ENCODE peak calls at places on chromosome 5, in five cellular contexts. U is H9, B is H1, N is A549, S is mucosa of descending colon. Q is an unnamed sample. For H3K9me3, the result is how much of the 10 kb centered on the place peaks cover.

GRCh38 chr5:147339313-147339712 is 104.5 kb downstream of the STK32A start:
- DNase-seq in N (no peak), U (no peak), B (no peak), S (no peak), Q (no peak)

GRCh38 chr5:93800988-93801811 is 59.8 kb upstream of the POU5F2 start:
- DNase-seq in B (no peak), N (no peak), S (no peak), U (no peak), Q (no peak)

GRCh38 chr5:150155258-150156032 is at the start of gene PDGFRB:
- DNase-seq in B (no peak), U (peak), S (peak), N (no peak), Q (no peak)

GRCh38 chr5:164013077-164013670 is 507.8 kb downstream of the MAT2B start:
- DNase-seq in B (peak), S (no peak), U (peak), N (peak), Q (no peak)

GRCh38 chr5:151686673-151687378 is at the start of gene SPARC:
- DNase-seq in N (no peak), B (peak), U (peak), S (peak), Q (no peak)

GRCh38 chr5:122656107-122656506 is 118.8 kb upstream of the SNX2 start:
- DNase-seq in S (no peak), B (no peak), N (no peak), U (no peak), Q (no peak)

GRCh38 chr5:92147263-92147662 is 764.1 kb upstream of the ARRDC3 start:
- DNase-seq in U (no peak), N (no peak), B (no peak), S (no peak), Q (no peak)

GRCh38 chr5:40791715-40792139 is 6.4 kb downstream of the PRKAA1 start:
- DNase-seq in N (no peak), B (no peak), S (no peak), U (no peak), Q (no peak)

GRCh38 chr5:133686566-133686965 is 74.2 kb upstream of the FSTL4 start:
- DNase-seq in N (no peak), S (no peak), U (no peak), B (no peak), Q (no peak)

GRCh38 chr5:78016831-78017529 is 240.8 kb upstream of the TBCA start:
- DNase-seq in N (no peak), S (no peak), B (no peak), U (no peak), Q (no peak)

GRCh38 chr5:168726342-168726741 is 147.2 kb upstream of the PANK3 start:
- DNase-seq in U (no peak), B (no peak), N (no peak), S (no peak), Q (no peak)

GRCh38 chr5:172319708-172320441 is 36.3 kb upstream of the UBTD2 start:
- DNase-seq in B (no peak), U (no peak), S (no peak), N (no peak), Q (no peak)

GRCh38 chr5:115098041-115098702 is 71.5 kb downstream of the TRIM36 start:
- DNase-seq in U (no peak), B (no peak), N (peak), S (no peak), Q (no peak)

GRCh38 chr5:180127682-180128670 is 56.4 kb upstream of the RNF130 start:
- DNase-seq in N (no peak), S (peak), U (peak), B (no peak), Q (no peak)

GRCh38 chr5:95919658-95920057 is 42.0 kb downstream of the ELL2 start:
- DNase-seq in N (no peak), U (no peak), B (no peak), S (no peak), Q (no peak)

GRCh38 chr5:180494510-180495181 is 467 bp downstream of the CNOT6 start:
- DNase-seq in S (peak), N (peak), B (no peak), U (peak), Q (peak)

GRCh38 chr5:134902071-134902801 is 2.7 kb upstream of the PCBD2 start:
- DNase-seq in N (no peak), B (no peak), S (no peak), U (no peak), Q (no peak)

GRCh38 chr5:21398511-21398910 is 1410.5 kb upstream of the CDH18 start:
- DNase-seq in B (no peak), S (no peak), N (no peak), U (no peak), Q (no peak)

GRCh38 chr5:114325552-114325951 is 36.3 kb upstream of the KCNN2 start:
- DNase-seq in N (no peak), U (no peak), S (no peak), B (no peak), Q (no peak)

GRCh38 chr5:153818626-153819025 is 220.1 kb downstream of the FAM114A2 start:
- DNase-seq in B (no peak), S (no peak), N (no peak), U (no peak), Q (no peak)

GRCh38 chr5:41857989-41858388 is 12.2 kb downstream of the OXCT1 start:
- DNase-seq in U (no peak), S (no peak), B (no peak), N (no peak), Q (no peak)

GRCh38 chr5:113050606-113051391 is 74.2 kb downstream of the DCP2 start:
- DNase-seq in N (no peak), B (no peak), U (no peak), S (no peak), Q (no peak)

GRCh38 chr5:109880907-109881685 is 191.4 kb downstream of the MAN2A1 start:
- DNase-seq in B (no peak), N (no peak), S (no peak), U (no peak), Q (no peak)

GRCh38 chr5:153744751-153745150 is 254.3 kb downstream of the GRIA1 start:
- DNase-seq in B (no peak), S (no peak), N (no peak), U (no peak), Q (no peak)

GRCh38 chr5:181241393-181241975 is 2.2 kb downstream of the RACK1 start:
- DNase-seq in B (no peak), U (no peak), S (peak), N (no peak), Q (no peak)

GRCh38 chr5:15774632-15775031 is 274.7 kb downstream of the FBXL7 start:
- DNase-seq in S (no peak), B (no peak), N (no peak), U (no peak), Q (no peak)

GRCh38 chr5:135678640-135679268 is 100.0 kb upstream of the CXCL14 start:
- DNase-seq in B (no peak), N (no peak), S (no peak), U (no peak), Q (no peak)

GRCh38 chr5:139814191-139814601 is 18.6 kb downstream of the PSD2 start:
- DNase-seq in U (no peak), S (peak), B (no peak), N (no peak), Q (no peak)

GRCh38 chr5:117657591-117657990 is 1083.0 kb upstream of the SEMA6A start:
- DNase-seq in B (no peak), N (no peak), S (no peak), U (no peak), Q (no peak)

GRCh38 chr5:137342764-137343163 is 156.4 kb downstream of the SPOCK1 start:
- DNase-seq in S (no peak), N (no peak), B (no peak), U (no peak), Q (no peak)

GRCh38 chr5:94431696-94432095 is 186.7 kb downstream of the KIAA0825 start:
- DNase-seq in B (no peak), S (no peak), N (no peak), U (no peak), Q (no peak)

GRCh38 chr5:16544607-16545374 is 72.0 kb downstream of the RETREG1 start:
- DNase-seq in N (no peak), U (no peak), S (no peak), B (no peak), Q (no peak)

GRCh38 chr5:35745193-35745592 is 111.5 kb upstream of the IL7R start:
- DNase-seq in U (no peak), N (no peak), S (no peak), B (no peak), Q (no peak)

GRCh38 chr5:153458266-153458665 is 32.2 kb upstream of the GRIA1 start:
- DNase-seq in N (no peak), S (no peak), U (no peak), B (no peak), Q (no peak)

GRCh38 chr5:1474183-1474839 is 29.1 kb upstream of the SLC6A3 start:
- DNase-seq in B (no peak), N (no peak), S (peak), U (no peak), Q (peak)

GRCh38 chr5:148011407-148012124 is 52.2 kb upstream of the SPINK5 start:
- DNase-seq in N (no peak), U (no peak), S (no peak), B (no peak), Q (no peak)

GRCh38 chr5:136020383-136021015 is 8.3 kb upstream of the TGFBI start:
- DNase-seq in N (peak), B (no peak), S (no peak), U (no peak), Q (no peak)

GRCh38 chr5:120446896-120447295 is 17.2 kb upstream of the PRR16 start:
- DNase-seq in S (no peak), U (no peak), N (no peak), B (no peak), Q (no peak)

GRCh38 chr5:160960592-160960991 is 108.6 kb upstream of the ATP10B start:
- DNase-seq in U (no peak), B (no peak), S (no peak), N (no peak), Q (no peak)

GRCh38 chr5:50299896-50300295 is 141.2 kb downstream of the EMB start:
- DNase-seq in U (no peak), B (no peak), N (no peak), S (no peak), Q (no peak)
- H3K9me3 ChIP-seq in U (under half), B (under half), N (under half), S (under half), Q (under half)

GRCh38 chr5:128850049-128850448 is 115.2 kb upstream of the SLC27A6 start:
- DNase-seq in B (no peak), N (no peak), U (no peak), S (no peak), Q (no peak)
- H3K9me3 ChIP-seq in B (under half), N (under half), U (under half), S (under half), Q (under half)

DNA sequence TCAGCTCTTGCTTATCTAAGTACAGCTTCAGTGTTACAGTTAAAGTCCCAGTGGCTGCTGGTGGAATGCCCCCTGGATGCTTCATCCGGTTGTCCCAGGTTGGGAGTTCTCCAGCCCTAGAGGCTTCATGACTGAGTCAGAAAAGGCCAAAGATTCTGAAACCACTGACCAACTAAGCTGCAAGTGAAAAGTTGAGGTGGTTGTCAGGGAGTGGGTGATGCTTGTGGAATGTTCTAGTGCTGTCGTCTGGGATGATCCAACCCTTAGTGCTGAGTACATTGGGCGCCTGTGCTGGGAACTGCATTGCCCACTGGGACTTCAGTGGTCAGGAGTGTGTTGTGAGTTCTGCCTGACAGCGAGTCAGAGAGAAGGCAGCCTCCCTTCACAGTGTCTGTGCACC is 57.3 kb downstream of the MTRR start:
- DNase-seq in B (no peak), S (no peak), N (no peak), U (no peak), Q (no peak)
- H3K9me3 ChIP-seq in B (under half), S (under half), N (under half), U (under half), Q (under half)

DNA sequence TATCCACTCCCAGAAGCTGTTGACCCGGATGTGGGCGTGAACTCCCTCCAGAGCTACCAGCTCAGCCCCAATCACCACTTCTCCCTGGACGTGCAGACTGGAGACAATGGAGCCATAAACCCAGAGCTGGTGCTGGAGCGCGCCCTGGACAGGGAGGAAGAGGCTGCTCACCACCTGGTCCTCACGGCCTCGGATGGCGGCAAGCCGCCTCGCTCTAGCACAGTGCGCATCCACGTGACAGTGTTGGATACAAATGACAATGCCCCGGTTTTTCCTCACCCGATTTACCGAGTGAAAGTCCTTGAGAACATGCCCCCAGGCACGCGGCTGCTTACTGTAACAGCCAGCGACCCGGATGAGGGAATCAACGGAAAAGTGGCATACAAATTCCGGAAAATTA is 834 bp downstream of the PCDHGA8 start:
- DNase-seq in S (no peak), N (no peak), B (no peak), U (no peak), Q (no peak)
- H3K9me3 ChIP-seq in S (half or more), N (half or more), B (half or more), U (under half), Q (under half)

GRCh38 chr5:141382469-141383294 is at the start of gene PCDHGA7:
- DNase-seq in S (no peak), U (no peak), N (peak), B (no peak), Q (no peak)
- H3K9me3 ChIP-seq in S (half or more), U (under half), N (under half), B (under half), Q (half or more)

DNA sequence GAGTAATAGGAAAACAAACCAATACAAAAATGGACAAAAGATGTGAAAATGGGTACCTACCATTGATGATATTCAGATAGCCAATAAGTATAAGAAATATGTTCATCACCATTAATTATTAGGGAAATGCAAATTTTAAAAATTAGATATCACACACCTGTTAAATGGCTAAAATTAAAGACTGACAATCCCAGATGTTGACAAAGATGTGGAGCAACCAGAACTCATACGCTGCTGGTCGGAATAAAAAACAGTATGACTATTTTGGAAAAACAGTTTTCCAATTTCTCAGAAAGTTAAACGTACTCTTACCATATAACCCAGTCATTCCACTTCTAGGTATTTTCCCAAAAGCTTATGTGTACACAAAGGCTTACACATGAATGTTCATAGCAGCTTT is 27.1 kb downstream of the TMEM267 start:
- DNase-seq in B (no peak), S (no peak), N (no peak), U (no peak), Q (no peak)
- H3K9me3 ChIP-seq in B (under half), S (under half), N (under half), U (under half), Q (under half)